ENCODE peak calls at places on chromosomes 3 and 15, in seven cellular contexts. One of them, this sample, is unnamed.

GRCh38 chr15:38514601-38515000 is 50.0 kb downstream of the RASGRP1 start:
- DNase-seq in C1 segment of cervical spinal cord: no peak
- DNase-seq in astrocyte of the spinal cord: no peak
- DNase-seq in progenitor cell of endocrine pancreas: no peak
- DNase-seq in activated CD4-positive, alpha-beta memory T cell treated with anti-CD3 and anti-CD28 coated beads, Interleukin-2, amount 10 ng/mL, durations not matched to agents 7 days and 5 days: no peak
- DNase-seq in HEK293T: no peak
- DNase-seq in Jurkat, Clone E6-1: no peak
- DNase-seq in this sample: no peak

GRCh38 chr3:31043184-31043819 is 148.8 kb upstream of the GADL1 start:
- DNase-seq in activated CD4-positive, alpha-beta memory T cell treated with anti-CD3 and anti-CD28 coated beads, Interleukin-2, amount 10 ng/mL, durations not matched to agents 7 days and 5 days: no peak
- DNase-seq in progenitor cell of endocrine pancreas: no peak
- DNase-seq in Jurkat, Clone E6-1: no peak
- DNase-seq in C1 segment of cervical spinal cord: no peak
- DNase-seq in HEK293T: no peak
- DNase-seq in astrocyte of the spinal cord: no peak
- DNase-seq in this sample: no peak

GRCh38 chr15:29103825-29104565 is 165.6 kb downstream of the NSMCE3 start:
- DNase-seq in C1 segment of cervical spinal cord: peak; percentile 67
- DNase-seq in progenitor cell of endocrine pancreas: peak; percentile 85
- DNase-seq in HEK293T: no peak
- DNase-seq in Jurkat, Clone E6-1: no peak
- DNase-seq in activated CD4-positive, alpha-beta memory T cell treated with anti-CD3 and anti-CD28 coated beads, Interleukin-2, amount 10 ng/mL, durations not matched to agents 7 days and 5 days: peak; percentile 52
- DNase-seq in astrocyte of the spinal cord: peak; percentile 85
- DNase-seq in this sample: peak; percentile 18

GRCh38 chr3:140920029-140920428 is 21.6 kb upstream of the SLC25A36 start:
- DNase-seq in HEK293T: no peak
- DNase-seq in activated CD4-positive, alpha-beta memory T cell treated with anti-CD3 and anti-CD28 coated beads, Interleukin-2, amount 10 ng/mL, durations not matched to agents 7 days and 5 days: no peak
- DNase-seq in astrocyte of the spinal cord: no peak
- DNase-seq in Jurkat, Clone E6-1: no peak
- DNase-seq in progenitor cell of endocrine pancreas: no peak
- DNase-seq in C1 segment of cervical spinal cord: no peak
- DNase-seq in this sample: no peak

GRCh38 chr3:140467916-140468315 is 209.9 kb upstream of the TRIM42 start:
- DNase-seq in Jurkat, Clone E6-1: no peak
- DNase-seq in progenitor cell of endocrine pancreas: no peak
- DNase-seq in HEK293T: no peak
- DNase-seq in activated CD4-positive, alpha-beta memory T cell treated with anti-CD3 and anti-CD28 coated beads, Interleukin-2, amount 10 ng/mL, durations not matched to agents 7 days and 5 days: no peak
- DNase-seq in astrocyte of the spinal cord: peak; percentile 5
- DNase-seq in C1 segment of cervical spinal cord: no peak
- DNase-seq in this sample: no peak

GRCh38 chr15:68849477-68849876 is 28.8 kb upstream of the ANP32A start:
- DNase-seq in HEK293T: no peak
- DNase-seq in astrocyte of the spinal cord: no peak
- DNase-seq in Jurkat, Clone E6-1: no peak
- DNase-seq in C1 segment of cervical spinal cord: no peak
- DNase-seq in progenitor cell of endocrine pancreas: no peak
- DNase-seq in activated CD4-positive, alpha-beta memory T cell treated with anti-CD3 and anti-CD28 coated beads, Interleukin-2, amount 10 ng/mL, durations not matched to agents 7 days and 5 days: no peak
- DNase-seq in this sample: no peak

GRCh38 chr15:94322141-94322540 is 90.8 kb downstream of the MCTP2 start:
- DNase-seq in activated CD4-positive, alpha-beta memory T cell treated with anti-CD3 and anti-CD28 coated beads, Interleukin-2, amount 10 ng/mL, durations not matched to agents 7 days and 5 days: no peak
- DNase-seq in Jurkat, Clone E6-1: no peak
- DNase-seq in C1 segment of cervical spinal cord: no peak
- DNase-seq in HEK293T: no peak
- DNase-seq in progenitor cell of endocrine pancreas: no peak
- DNase-seq in astrocyte of the spinal cord: no peak
- DNase-seq in this sample: no peak

GRCh38 chr3:42520336-42520735 is 17.9 kb downstream of the VIPR1 start:
- DNase-seq in HEK293T: no peak
- DNase-seq in progenitor cell of endocrine pancreas: no peak
- DNase-seq in Jurkat, Clone E6-1: no peak
- DNase-seq in activated CD4-positive, alpha-beta memory T cell treated with anti-CD3 and anti-CD28 coated beads, Interleukin-2, amount 10 ng/mL, durations not matched to agents 7 days and 5 days: no peak
- DNase-seq in C1 segment of cervical spinal cord: no peak
- DNase-seq in astrocyte of the spinal cord: no peak
- DNase-seq in this sample: no peak

GRCh38 chr15:55110446-55110845 is 86.3 kb downstream of the RSL24D1 start:
- DNase-seq in HEK293T: no peak
- DNase-seq in activated CD4-positive, alpha-beta memory T cell treated with anti-CD3 and anti-CD28 coated beads, Interleukin-2, amount 10 ng/mL, durations not matched to agents 7 days and 5 days: no peak
- DNase-seq in C1 segment of cervical spinal cord: no peak
- DNase-seq in progenitor cell of endocrine pancreas: no peak
- DNase-seq in astrocyte of the spinal cord: no peak
- DNase-seq in Jurkat, Clone E6-1: no peak
- DNase-seq in this sample: no peak

GRCh38 chr3:152054315-152054714 is 180.9 kb downstream of the SUCNR1 start:
- DNase-seq in HEK293T: no peak
- DNase-seq in C1 segment of cervical spinal cord: no peak
- DNase-seq in Jurkat, Clone E6-1: no peak
- DNase-seq in progenitor cell of endocrine pancreas: no peak
- DNase-seq in astrocyte of the spinal cord: no peak
- DNase-seq in activated CD4-positive, alpha-beta memory T cell treated with anti-CD3 and anti-CD28 coated beads, Interleukin-2, amount 10 ng/mL, durations not matched to agents 7 days and 5 days: no peak
- DNase-seq in this sample: no peak

GRCh38 chr15:25967120-25967519 is 104.0 kb upstream of the ATP10A start:
- DNase-seq in activated CD4-positive, alpha-beta memory T cell treated with anti-CD3 and anti-CD28 coated beads, Interleukin-2, amount 10 ng/mL, durations not matched to agents 7 days and 5 days: no peak
- DNase-seq in C1 segment of cervical spinal cord: no peak
- DNase-seq in HEK293T: no peak
- DNase-seq in Jurkat, Clone E6-1: no peak
- DNase-seq in progenitor cell of endocrine pancreas: no peak
- DNase-seq in astrocyte of the spinal cord: no peak
- DNase-seq in this sample: no peak

GRCh38 chr3:129001101-129001816 is at the start of gene EFCC1:
- DNase-seq in astrocyte of the spinal cord: no peak
- DNase-seq in activated CD4-positive, alpha-beta memory T cell treated with anti-CD3 and anti-CD28 coated beads, Interleukin-2, amount 10 ng/mL, durations not matched to agents 7 days and 5 days: no peak
- DNase-seq in progenitor cell of endocrine pancreas: peak; percentile 40
- DNase-seq in HEK293T: no peak
- DNase-seq in C1 segment of cervical spinal cord: no peak
- DNase-seq in Jurkat, Clone E6-1: no peak
- DNase-seq in this sample: peak; percentile 46

GRCh38 chr15:74763416-74763815 is 14.8 kb downstream of the CYP1A2 start:
- DNase-seq in activated CD4-positive, alpha-beta memory T cell treated with anti-CD3 and anti-CD28 coated beads, Interleukin-2, amount 10 ng/mL, durations not matched to agents 7 days and 5 days: no peak
- DNase-seq in HEK293T: no peak
- DNase-seq in C1 segment of cervical spinal cord: no peak
- DNase-seq in Jurkat, Clone E6-1: no peak
- DNase-seq in progenitor cell of endocrine pancreas: no peak
- DNase-seq in astrocyte of the spinal cord: no peak
- DNase-seq in this sample: no peak

GRCh38 chr3:171833775-171834460 is 9.2 kb upstream of the TMEM212 start:
- DNase-seq in Jurkat, Clone E6-1: no peak
- DNase-seq in astrocyte of the spinal cord: peak; percentile 56
- DNase-seq in HEK293T: no peak
- DNase-seq in C1 segment of cervical spinal cord: no peak
- DNase-seq in activated CD4-positive, alpha-beta memory T cell treated with anti-CD3 and anti-CD28 coated beads, Interleukin-2, amount 10 ng/mL, durations not matched to agents 7 days and 5 days: no peak
- DNase-seq in progenitor cell of endocrine pancreas: no peak
- DNase-seq in this sample: peak; percentile 52

GRCh38 chr3:172355836-172356235 is 92.4 kb downstream of the GHSR start:
- DNase-seq in activated CD4-positive, alpha-beta memory T cell treated with anti-CD3 and anti-CD28 coated beads, Interleukin-2, amount 10 ng/mL, durations not matched to agents 7 days and 5 days: no peak
- DNase-seq in Jurkat, Clone E6-1: no peak
- DNase-seq in progenitor cell of endocrine pancreas: no peak
- DNase-seq in HEK293T: no peak
- DNase-seq in astrocyte of the spinal cord: peak; percentile 96
- DNase-seq in C1 segment of cervical spinal cord: no peak
- DNase-seq in this sample: peak; percentile 55

GRCh38 chr3:380801-381200 is 184.2 kb downstream of the CHL1 start:
- DNase-seq in Jurkat, Clone E6-1: no peak
- DNase-seq in HEK293T: no peak
- DNase-seq in progenitor cell of endocrine pancreas: no peak
- DNase-seq in activated CD4-positive, alpha-beta memory T cell treated with anti-CD3 and anti-CD28 coated beads, Interleukin-2, amount 10 ng/mL, durations not matched to agents 7 days and 5 days: no peak
- DNase-seq in C1 segment of cervical spinal cord: no peak
- DNase-seq in astrocyte of the spinal cord: no peak
- DNase-seq in this sample: no peak

GRCh38 chr15:68391084-68391483 is 40.9 kb downstream of the ITGA11 start:
- DNase-seq in HEK293T: no peak
- DNase-seq in Jurkat, Clone E6-1: no peak
- DNase-seq in C1 segment of cervical spinal cord: no peak
- DNase-seq in activated CD4-positive, alpha-beta memory T cell treated with anti-CD3 and anti-CD28 coated beads, Interleukin-2, amount 10 ng/mL, durations not matched to agents 7 days and 5 days: peak; percentile 6
- DNase-seq in progenitor cell of endocrine pancreas: no peak
- DNase-seq in astrocyte of the spinal cord: no peak
- DNase-seq in this sample: no peak

GRCh38 chr15:89860446-89860845 is 33.3 kb downstream of the AP3S2 start:
- DNase-seq in activated CD4-positive, alpha-beta memory T cell treated with anti-CD3 and anti-CD28 coated beads, Interleukin-2, amount 10 ng/mL, durations not matched to agents 7 days and 5 days: no peak
- DNase-seq in C1 segment of cervical spinal cord: no peak
- DNase-seq in astrocyte of the spinal cord: no peak
- DNase-seq in Jurkat, Clone E6-1: no peak
- DNase-seq in HEK293T: no peak
- DNase-seq in progenitor cell of endocrine pancreas: no peak
- DNase-seq in this sample: no peak

GRCh38 chr3:171535133-171535532 is 74.9 kb upstream of the TNIK start:
- DNase-seq in C1 segment of cervical spinal cord: no peak
- DNase-seq in Jurkat, Clone E6-1: no peak
- DNase-seq in activated CD4-positive, alpha-beta memory T cell treated with anti-CD3 and anti-CD28 coated beads, Interleukin-2, amount 10 ng/mL, durations not matched to agents 7 days and 5 days: no peak
- DNase-seq in HEK293T: no peak
- DNase-seq in progenitor cell of endocrine pancreas: no peak
- DNase-seq in astrocyte of the spinal cord: no peak
- DNase-seq in this sample: no peak

GRCh38 chr15:64381000-64381751 is at the start of gene PCLAF:
- DNase-seq in Jurkat, Clone E6-1: peak; percentile 98
- DNase-seq in progenitor cell of endocrine pancreas: peak; percentile 86
- DNase-seq in HEK293T: peak; percentile 82
- DNase-seq in C1 segment of cervical spinal cord: peak; percentile 81
- DNase-seq in astrocyte of the spinal cord: peak; percentile 95
- DNase-seq in activated CD4-positive, alpha-beta memory T cell treated with anti-CD3 and anti-CD28 coated beads, Interleukin-2, amount 10 ng/mL, durations not matched to agents 7 days and 5 days: peak; percentile 96
- DNase-seq in this sample: peak; percentile 99

GRCh38 chr15:48472756-48473155 is 141.5 kb downstream of the DUT start:
- DNase-seq in progenitor cell of endocrine pancreas: no peak
- DNase-seq in HEK293T: no peak
- DNase-seq in Jurkat, Clone E6-1: no peak
- DNase-seq in activated CD4-positive, alpha-beta memory T cell treated with anti-CD3 and anti-CD28 coated beads, Interleukin-2, amount 10 ng/mL, durations not matched to agents 7 days and 5 days: no peak
- DNase-seq in astrocyte of the spinal cord: peak; percentile 37
- DNase-seq in C1 segment of cervical spinal cord: no peak
- DNase-seq in this sample: peak; percentile 25

GRCh38 chr15:29134641-29135071 is 135.0 kb downstream of the NSMCE3 start:
- DNase-seq in progenitor cell of endocrine pancreas: no peak
- DNase-seq in C1 segment of cervical spinal cord: no peak
- DNase-seq in HEK293T: no peak
- DNase-seq in activated CD4-positive, alpha-beta memory T cell treated with anti-CD3 and anti-CD28 coated beads, Interleukin-2, amount 10 ng/mL, durations not matched to agents 7 days and 5 days: no peak
- DNase-seq in Jurkat, Clone E6-1: no peak
- DNase-seq in astrocyte of the spinal cord: no peak
- DNase-seq in this sample: no peak

GRCh38 chr3:1214928-1215327 is 122.1 kb downstream of the CNTN6 start:
- DNase-seq in activated CD4-positive, alpha-beta memory T cell treated with anti-CD3 and anti-CD28 coated beads, Interleukin-2, amount 10 ng/mL, durations not matched to agents 7 days and 5 days: no peak
- DNase-seq in progenitor cell of endocrine pancreas: no peak
- DNase-seq in astrocyte of the spinal cord: peak; percentile 7
- DNase-seq in HEK293T: no peak
- DNase-seq in C1 segment of cervical spinal cord: no peak
- DNase-seq in Jurkat, Clone E6-1: no peak
- DNase-seq in this sample: no peak

GRCh38 chr15:87556886-87557285 is 699.7 kb downstream of the NTRK3 start:
- DNase-seq in C1 segment of cervical spinal cord: no peak
- DNase-seq in astrocyte of the spinal cord: no peak
- DNase-seq in activated CD4-positive, alpha-beta memory T cell treated with anti-CD3 and anti-CD28 coated beads, Interleukin-2, amount 10 ng/mL, durations not matched to agents 7 days and 5 days: no peak
- DNase-seq in progenitor cell of endocrine pancreas: no peak
- DNase-seq in Jurkat, Clone E6-1: no peak
- DNase-seq in HEK293T: no peak
- DNase-seq in this sample: no peak

GRCh38 chr15:73573572-73573971 is 59.6 kb downstream of the NPTN start:
- DNase-seq in C1 segment of cervical spinal cord: no peak
- DNase-seq in Jurkat, Clone E6-1: no peak
- DNase-seq in HEK293T: no peak
- DNase-seq in astrocyte of the spinal cord: peak; percentile 72
- DNase-seq in progenitor cell of endocrine pancreas: no peak
- DNase-seq in activated CD4-positive, alpha-beta memory T cell treated with anti-CD3 and anti-CD28 coated beads, Interleukin-2, amount 10 ng/mL, durations not matched to agents 7 days and 5 days: no peak
- DNase-seq in this sample: no peak

GRCh38 chr3:153448146-153448870 is 286.3 kb downstream of the RAP2B start:
- DNase-seq in C1 segment of cervical spinal cord: no peak
- DNase-seq in HEK293T: no peak
- DNase-seq in progenitor cell of endocrine pancreas: no peak
- DNase-seq in activated CD4-positive, alpha-beta memory T cell treated with anti-CD3 and anti-CD28 coated beads, Interleukin-2, amount 10 ng/mL, durations not matched to agents 7 days and 5 days: no peak
- DNase-seq in astrocyte of the spinal cord: no peak
- DNase-seq in Jurkat, Clone E6-1: no peak
- DNase-seq in this sample: no peak

This sample was measured in myocyte.